ENCODE peak calls at places on chromosomes 12 and 14, in five cellular contexts. Z is endothelial cell of umbilical vein, V is IMR-90, T is ovary, A is right lobe of liver. S is an unnamed sample.
A peak's percentile ranks its signal among the peaks of the same experiment; 100 is the strongest.

GRCh38 chr14:62776300-62776699 is 269.0 kb downstream of the KCNH5 start:
- DNase-seq in Z (no peak), V (peak; percentile 86), T (no peak), A (no peak), S (no peak)

GRCh38 chr14:101731187-101732080 is 30.1 kb upstream of the PPP2R5C start:
- DNase-seq in Z (peak; percentile 52), V (peak; percentile 41), T (no peak), A (no peak), S (peak; percentile 33)

GRCh38 chr14:26444745-26445144 is 153.1 kb downstream of the NOVA1 start:
- DNase-seq in Z (peak; percentile 29), V (peak; percentile 9), T (no peak), A (no peak), S (no peak)

GRCh38 chr14:51871846-51872245 is 11.4 kb downstream of the GNG2 start:
- DNase-seq in Z (no peak), V (no peak), T (no peak), A (no peak), S (no peak)

GRCh38 chr12:114933428-114934160 is 249.6 kb upstream of the TBX3 start:
- DNase-seq in Z (no peak), V (peak; percentile 94), T (no peak), A (no peak), S (no peak)

GRCh38 chr12:29051221-29051620 is 97.9 kb upstream of the FAR2 start:
- DNase-seq in Z (no peak), V (peak; percentile 44), T (no peak), A (no peak), S (no peak)

GRCh38 chr14:82710257-82710841 is 1176.7 kb upstream of the SEL1L start:
- DNase-seq in Z (peak; percentile 45), V (peak; percentile 61), T (peak; percentile 65), A (peak; percentile 61), S (no peak)

GRCh38 chr12:1204581-1205121 is 213.6 kb downstream of the ERC1 start:
- DNase-seq in Z (peak; percentile 74), V (no peak), T (no peak), A (no peak), S (no peak)

GRCh38 chr14:59905193-59905592 is 14.8 kb upstream of the LRRC9 start:
- DNase-seq in Z (no peak), V (peak; percentile 13), T (no peak), A (no peak), S (no peak)

GRCh38 chr14:75249251-75249957 is 29.2 kb upstream of the FOS start:
- DNase-seq in Z (no peak), V (no peak), T (no peak), A (no peak), S (no peak)

GRCh38 chr14:93133476-93133875 is 17.8 kb upstream of the ITPK1 start:
- DNase-seq in Z (no peak), V (peak; percentile 33), T (no peak), A (peak; percentile 62), S (no peak)

GRCh38 chr14:63308723-63309317 is 9.9 kb downstream of the GPHB5 start:
- DNase-seq in Z (peak; percentile 57), V (peak; percentile 29), T (no peak), A (no peak), S (no peak)

GRCh38 chr12:86669010-86669409 is 412.8 kb upstream of the MGAT4C start:
- DNase-seq in Z (no peak), V (no peak), T (no peak), A (no peak), S (no peak)

GRCh38 chr12:28536088-28536487 is 345.8 kb downstream of the CCDC91 start:
- DNase-seq in Z (no peak), V (peak; percentile 85), T (no peak), A (no peak), S (no peak)

GRCh38 chr12:2161478-2161877 is 108.7 kb downstream of the CACNA1C start:
- DNase-seq in Z (no peak), V (no peak), T (no peak), A (no peak), S (no peak)

GRCh38 chr14:25381498-25381897 is 331.6 kb upstream of the STXBP6 start:
- DNase-seq in Z (peak; percentile 59), V (no peak), T (no peak), A (no peak), S (no peak)

GRCh38 chr14:61568572-61569011 is 126.7 kb upstream of the HIF1A start:
- DNase-seq in Z (no peak), V (no peak), T (no peak), A (peak; percentile 80), S (peak; percentile 28)

GRCh38 chr12:76883151-76883550 is 4.3 kb upstream of the CSRP2 start:
- DNase-seq in Z (no peak), V (peak; percentile 84), T (no peak), A (no peak), S (no peak)

GRCh38 chr12:20523658-20524057 is 155.3 kb downstream of the PDE3A start:
- DNase-seq in Z (no peak), V (peak; percentile 65), T (no peak), A (no peak), S (no peak)

GRCh38 chr14:91315844-91316267 is 71.4 kb upstream of the GPR68 start:
- DNase-seq in Z (no peak), V (no peak), T (no peak), A (no peak), S (no peak)

GRCh38 chr14:104600141-104600643 is 4.4 kb downstream of the TMEM179 start:
- DNase-seq in Z (no peak), V (no peak), T (no peak), A (peak; percentile 44), S (no peak)

GRCh38 chr14:93741556-93742210 is 46.6 kb downstream of the PRIMA1 start:
- DNase-seq in Z (no peak), V (no peak), T (no peak), A (no peak), S (no peak)

GRCh38 chr12:81668475-81668874 is 90.7 kb downstream of the PPFIA2 start:
- DNase-seq in Z (no peak), V (peak; percentile 43), T (no peak), A (no peak), S (no peak)

GRCh38 chr12:1246637-1247036 is 255.6 kb downstream of the ERC1 start:
- DNase-seq in Z (no peak), V (no peak), T (no peak), A (no peak), S (no peak)

GRCh38 chr12:122893208-122894151 is 2.4 kb downstream of the VPS37B start:
- DNase-seq in Z (no peak), V (no peak), T (no peak), A (no peak), S (no peak)

GRCh38 chr12:121144416-121144914 is 11.8 kb downstream of the P2RX7 start:
- DNase-seq in Z (no peak), V (peak; percentile 46), T (no peak), A (no peak), S (no peak)

GRCh38 chr12:15933751-15934150 is 22.6 kb downstream of the DERA start:
- DNase-seq in Z (no peak), V (peak; percentile 35), T (no peak), A (no peak), S (no peak)

GRCh38 chr14:20454359-20454644 is 310 bp downstream of the OSGEP start:
- DNase-seq in Z (peak; percentile 93), V (peak; percentile 82), T (no peak), A (no peak), S (no peak)

GRCh38 chr12:51678086-51678724 is 87.2 kb downstream of the SCN8A start:
- DNase-seq in Z (peak; percentile 73), V (peak; percentile 67), T (no peak), A (no peak), S (no peak)

GRCh38 chr14:103735439-103735814 is 19.8 kb downstream of the ZFYVE21 start:
- DNase-seq in Z (no peak), V (no peak), T (no peak), A (no peak), S (no peak)

GRCh38 chr12:70241845-70242244 is 1.4 kb upstream of the CNOT2 start:
- DNase-seq in Z (peak; percentile 23), V (no peak), T (no peak), A (no peak), S (no peak)

GRCh38 chr12:70240677-70241076 is 2.6 kb upstream of the CNOT2 start:
- DNase-seq in Z (no peak), V (no peak), T (no peak), A (no peak), S (no peak)

GRCh38 chr12:70243510-70244331 is 488 bp downstream of the CNOT2 start:
- DNase-seq in Z (peak; percentile 73), V (peak; percentile 61), T (peak; percentile 77), A (peak; percentile 81), S (peak; percentile 33)

GRCh38 chr12:70245458-70245857 is 2.2 kb downstream of the CNOT2 start:
- DNase-seq in Z (no peak), V (no peak), T (no peak), A (no peak), S (no peak)

DNA sequence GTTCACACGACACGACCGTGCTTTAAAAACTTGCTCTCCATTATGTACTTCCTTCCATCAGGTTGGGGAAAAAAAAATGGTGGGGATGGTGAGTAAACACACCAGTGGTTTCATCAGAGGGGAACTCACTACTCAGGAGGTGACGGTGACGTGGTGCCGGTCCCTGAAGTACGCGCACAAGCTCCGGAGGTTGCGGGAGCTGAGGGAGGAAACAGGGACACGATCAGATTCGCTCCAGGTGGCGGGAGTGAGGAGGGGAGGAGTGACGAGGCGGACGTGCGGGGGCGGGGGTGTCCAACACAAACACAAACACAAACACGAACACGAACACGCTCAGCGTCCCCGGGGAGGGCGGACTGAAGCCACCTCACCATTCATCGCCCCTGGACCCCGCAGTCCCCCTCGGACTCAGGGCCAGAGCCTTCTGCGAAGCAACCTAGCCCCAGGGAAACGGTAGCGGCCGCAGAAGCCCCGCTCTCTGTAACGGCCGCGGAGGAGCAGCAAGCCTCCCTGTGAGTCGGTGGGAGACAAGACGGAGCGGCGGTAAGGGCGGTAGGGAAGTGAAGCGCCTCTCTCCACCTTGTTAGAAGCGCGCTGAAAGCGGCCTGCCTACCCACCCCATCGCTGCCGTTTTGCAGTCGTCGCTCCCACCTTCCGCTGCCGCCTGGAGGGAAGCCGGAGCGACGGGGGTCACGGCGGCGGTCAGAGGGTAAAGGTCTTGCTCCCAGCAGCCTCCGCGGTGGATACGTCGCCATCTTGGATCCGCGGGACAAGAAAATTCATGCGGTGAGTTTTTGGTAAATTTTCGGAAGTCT is at the start of gene CNOT2:
- DNase-seq in Z (peak; percentile 93), V (peak; percentile 93), T (peak; percentile 90), A (peak; percentile 93), S (peak; percentile 33)
- TF ChIP-seq POLR2A in Z (peak; percentile 35), V (peak; percentile 84), T (peak; percentile 49), A (peak; percentile 80), S (no peak)

GRCh38 chr12:124315316-124315924 is 20.5 kb downstream of the RFLNA start:
- DNase-seq in Z (no peak), V (no peak), T (no peak), A (no peak), S (no peak)
- H3K27ac ChIP-seq in Z (no peak overlapping the region), V (no peak overlapping the region), T (no peak overlapping the region), A (no peak overlapping the region), S (no peak overlapping the region)

GRCh38 chr12:5499566-5500325 is 67.8 kb downstream of the NTF3 start:
- DNase-seq in Z (no peak), V (peak; percentile 97), T (no peak), A (no peak), S (no peak)
- TF ChIP-seq POLR2A in Z (no peak), V (no peak), T (no peak), A (no peak), S (no peak)

DNA sequence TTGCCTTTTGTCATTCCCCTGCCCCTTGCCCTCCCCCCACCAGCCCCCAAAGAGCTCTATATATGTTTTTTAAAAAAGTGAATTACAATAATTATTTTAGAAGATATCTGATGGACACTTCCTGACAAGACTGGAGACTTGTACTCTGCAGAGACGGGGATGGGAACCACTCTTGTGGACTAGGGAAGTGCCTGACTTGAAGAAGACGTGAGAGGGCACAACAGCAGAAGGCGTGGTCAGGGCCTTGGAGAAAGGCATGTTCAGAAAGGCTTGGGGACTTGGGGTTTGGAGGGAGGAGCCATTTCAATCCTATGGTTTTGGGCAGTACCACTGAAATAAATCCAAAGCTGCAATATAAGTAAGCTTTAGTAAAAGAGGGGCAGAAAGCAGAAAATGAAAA is 154.7 kb downstream of the APAF1 start:
- DNase-seq in Z (no peak), V (no peak), T (no peak), A (no peak), S (no peak)
- H3K27ac ChIP-seq in Z (no peak overlapping the region), V (no peak overlapping the region), T (no peak overlapping the region), A (no peak overlapping the region), S (no peak overlapping the region)

S was measured in esophagus squamous epithelium.